ENCODE peak calls at places on chromosomes 7 and 10, in eight cellular contexts. One of them, this sample, is unnamed.

GRCh38 chr7:20331231-20331880 is 656 bp downstream of the ITGB8 start:
- DNase-seq in mammary epithelial cell: no peak
- DNase-seq in posterior vena cava: peak
- DNase-seq in sigmoid colon: peak
- DNase-seq in B cell: peak
- DNase-seq in tibial artery: peak
- DNase-seq in AG09309: no peak
- DNase-seq in left cardiac atrium: peak
- DNase-seq in this sample: peak

GRCh38 chr10:81978238-81978637 is 103.2 kb downstream of the NRG3 start:
- DNase-seq in mammary epithelial cell: peak
- DNase-seq in posterior vena cava: no peak
- DNase-seq in sigmoid colon: no peak
- DNase-seq in B cell: no peak
- DNase-seq in tibial artery: no peak
- DNase-seq in AG09309: no peak
- DNase-seq in left cardiac atrium: no peak
- DNase-seq in this sample: no peak

GRCh38 chr7:106367018-106367420 is 82.2 kb upstream of the NAMPT start:
- DNase-seq in mammary epithelial cell: no peak
- DNase-seq in posterior vena cava: no peak
- DNase-seq in sigmoid colon: no peak
- DNase-seq in B cell: no peak
- DNase-seq in tibial artery: no peak
- DNase-seq in AG09309: no peak
- DNase-seq in left cardiac atrium: no peak
- DNase-seq in this sample: no peak

GRCh38 chr7:19762631-19763030 is 10.8 kb downstream of the TMEM196 start:
- DNase-seq in mammary epithelial cell: no peak
- DNase-seq in posterior vena cava: no peak
- DNase-seq in sigmoid colon: no peak
- DNase-seq in B cell: no peak
- DNase-seq in tibial artery: no peak
- DNase-seq in AG09309: no peak
- DNase-seq in left cardiac atrium: no peak
- DNase-seq in this sample: no peak

GRCh38 chr7:79217468-79217867 is 236.0 kb downstream of the MAGI2 start:
- DNase-seq in mammary epithelial cell: peak
- DNase-seq in posterior vena cava: no peak
- DNase-seq in sigmoid colon: no peak
- DNase-seq in B cell: no peak
- DNase-seq in tibial artery: no peak
- DNase-seq in AG09309: no peak
- DNase-seq in left cardiac atrium: no peak
- DNase-seq in this sample: no peak

GRCh38 chr10:42864575-42864974 is 82.0 kb downstream of the BMS1 start:
- DNase-seq in mammary epithelial cell: peak
- DNase-seq in posterior vena cava: no peak
- DNase-seq in sigmoid colon: no peak
- DNase-seq in B cell: no peak
- DNase-seq in tibial artery: peak
- DNase-seq in AG09309: no peak
- DNase-seq in left cardiac atrium: no peak
- DNase-seq in this sample: no peak

GRCh38 chr7:127056202-127056601 is 196.5 kb downstream of the GRM8 start:
- DNase-seq in mammary epithelial cell: no peak
- DNase-seq in posterior vena cava: no peak
- DNase-seq in sigmoid colon: no peak
- DNase-seq in B cell: no peak
- DNase-seq in tibial artery: no peak
- DNase-seq in AG09309: no peak
- DNase-seq in left cardiac atrium: no peak
- DNase-seq in this sample: no peak

GRCh38 chr7:16345979-16346958 is 75.1 kb downstream of the CRPPA start:
- DNase-seq in mammary epithelial cell: peak
- DNase-seq in posterior vena cava: no peak
- DNase-seq in sigmoid colon: no peak
- DNase-seq in B cell: no peak
- DNase-seq in tibial artery: no peak
- DNase-seq in AG09309: peak
- DNase-seq in left cardiac atrium: no peak
- DNase-seq in this sample: no peak

GRCh38 chr7:139232377-139232717 is 1.3 kb downstream of the UBN2 start:
- DNase-seq in mammary epithelial cell: no peak
- DNase-seq in posterior vena cava: no peak
- DNase-seq in sigmoid colon: no peak
- DNase-seq in B cell: no peak
- DNase-seq in tibial artery: no peak
- DNase-seq in AG09309: no peak
- DNase-seq in left cardiac atrium: no peak
- DNase-seq in this sample: peak

GRCh38 chr7:103447073-103447960 is 1.3 kb upstream of the SLC26A5 start:
- DNase-seq in mammary epithelial cell: peak
- DNase-seq in posterior vena cava: no peak
- DNase-seq in sigmoid colon: no peak
- DNase-seq in B cell: no peak
- DNase-seq in tibial artery: no peak
- DNase-seq in AG09309: no peak
- DNase-seq in left cardiac atrium: no peak
- DNase-seq in this sample: peak

GRCh38 chr10:97444212-97444611 is 1.6 kb downstream of the EXOSC1 start:
- DNase-seq in mammary epithelial cell: no peak
- DNase-seq in posterior vena cava: no peak
- DNase-seq in sigmoid colon: no peak
- DNase-seq in B cell: no peak
- DNase-seq in tibial artery: no peak
- DNase-seq in AG09309: no peak
- DNase-seq in left cardiac atrium: no peak
- DNase-seq in this sample: no peak

GRCh38 chr7:138195207-138195606 is 118.9 kb downstream of the AKR1D1 start:
- DNase-seq in mammary epithelial cell: no peak
- DNase-seq in posterior vena cava: no peak
- DNase-seq in sigmoid colon: no peak
- DNase-seq in B cell: no peak
- DNase-seq in tibial artery: no peak
- DNase-seq in AG09309: no peak
- DNase-seq in left cardiac atrium: no peak
- DNase-seq in this sample: peak

GRCh38 chr7:78417180-78417853 is 618.7 kb downstream of the PHTF2 start:
- DNase-seq in mammary epithelial cell: no peak
- DNase-seq in posterior vena cava: no peak
- DNase-seq in sigmoid colon: no peak
- DNase-seq in B cell: no peak
- DNase-seq in tibial artery: no peak
- DNase-seq in AG09309: no peak
- DNase-seq in left cardiac atrium: no peak
- DNase-seq in this sample: no peak

GRCh38 chr10:1241973-1242935 is 186.1 kb downstream of the WDR37 start:
- DNase-seq in mammary epithelial cell: no peak
- DNase-seq in posterior vena cava: no peak
- DNase-seq in sigmoid colon: no peak
- DNase-seq in B cell: no peak
- DNase-seq in tibial artery: no peak
- DNase-seq in AG09309: no peak
- DNase-seq in left cardiac atrium: no peak
- DNase-seq in this sample: no peak

GRCh38 chr10:96740579-96741281 is 20.4 kb upstream of the PIK3AP1 start:
- DNase-seq in mammary epithelial cell: no peak
- DNase-seq in posterior vena cava: peak
- DNase-seq in sigmoid colon: peak
- DNase-seq in B cell: peak
- DNase-seq in tibial artery: peak
- DNase-seq in AG09309: no peak
- DNase-seq in left cardiac atrium: peak
- DNase-seq in this sample: no peak

GRCh38 chr10:49632406-49633317 is 18.8 kb downstream of the CHAT start:
- DNase-seq in mammary epithelial cell: peak
- DNase-seq in posterior vena cava: peak
- DNase-seq in sigmoid colon: peak
- DNase-seq in B cell: no peak
- DNase-seq in tibial artery: peak
- DNase-seq in AG09309: no peak
- DNase-seq in left cardiac atrium: no peak
- DNase-seq in this sample: no peak

GRCh38 chr10:6543431-6544005 is 36.6 kb downstream of the PRKCQ start:
- DNase-seq in mammary epithelial cell: no peak
- DNase-seq in posterior vena cava: no peak
- DNase-seq in sigmoid colon: no peak
- DNase-seq in B cell: no peak
- DNase-seq in tibial artery: no peak
- DNase-seq in AG09309: no peak
- DNase-seq in left cardiac atrium: no peak
- DNase-seq in this sample: no peak

GRCh38 chr7:156764016-156764669 is 123.6 kb downstream of the RNF32 start:
- DNase-seq in mammary epithelial cell: peak
- DNase-seq in posterior vena cava: peak
- DNase-seq in sigmoid colon: peak
- DNase-seq in B cell: no peak
- DNase-seq in tibial artery: no peak
- DNase-seq in AG09309: peak
- DNase-seq in left cardiac atrium: peak
- DNase-seq in this sample: peak

GRCh38 chr7:23287612-23288011 is 11.5 kb upstream of the MALSU1 start:
- DNase-seq in mammary epithelial cell: no peak
- DNase-seq in posterior vena cava: no peak
- DNase-seq in sigmoid colon: no peak
- DNase-seq in B cell: no peak
- DNase-seq in tibial artery: no peak
- DNase-seq in AG09309: no peak
- DNase-seq in left cardiac atrium: no peak
- DNase-seq in this sample: no peak

GRCh38 chr10:74223755-74224530 is 72.9 kb downstream of the ADK start:
- DNase-seq in mammary epithelial cell: peak
- DNase-seq in posterior vena cava: no peak
- DNase-seq in sigmoid colon: no peak
- DNase-seq in B cell: no peak
- DNase-seq in tibial artery: no peak
- DNase-seq in AG09309: no peak
- DNase-seq in left cardiac atrium: no peak
- DNase-seq in this sample: no peak

GRCh38 chr7:2116903-2117680 is 115.7 kb downstream of the MAD1L1 start:
- DNase-seq in mammary epithelial cell: peak
- DNase-seq in posterior vena cava: no peak
- DNase-seq in sigmoid colon: peak
- DNase-seq in B cell: no peak
- DNase-seq in tibial artery: peak
- DNase-seq in AG09309: no peak
- DNase-seq in left cardiac atrium: peak
- DNase-seq in this sample: peak

GRCh38 chr7:83976302-83976701 is 218.3 kb downstream of the SEMA3A start:
- DNase-seq in mammary epithelial cell: peak
- DNase-seq in posterior vena cava: no peak
- DNase-seq in sigmoid colon: no peak
- DNase-seq in B cell: no peak
- DNase-seq in tibial artery: no peak
- DNase-seq in AG09309: no peak
- DNase-seq in left cardiac atrium: no peak
- DNase-seq in this sample: no peak

GRCh38 chr7:117972606-117973005 is 99.4 kb upstream of the CTTNBP2 start:
- DNase-seq in mammary epithelial cell: no peak
- DNase-seq in posterior vena cava: no peak
- DNase-seq in sigmoid colon: no peak
- DNase-seq in B cell: no peak
- DNase-seq in tibial artery: peak
- DNase-seq in AG09309: no peak
- DNase-seq in left cardiac atrium: no peak
- DNase-seq in this sample: no peak

GRCh38 chr7:131057524-131058065 is 270.1 kb upstream of the MKLN1 start:
- DNase-seq in mammary epithelial cell: no peak
- DNase-seq in posterior vena cava: no peak
- DNase-seq in sigmoid colon: no peak
- DNase-seq in B cell: no peak
- DNase-seq in tibial artery: no peak
- DNase-seq in AG09309: no peak
- DNase-seq in left cardiac atrium: no peak
- DNase-seq in this sample: no peak

GRCh38 chr10:28429573-28430216 is 103.2 kb upstream of the WAC start:
- DNase-seq in mammary epithelial cell: peak
- DNase-seq in posterior vena cava: no peak
- DNase-seq in sigmoid colon: no peak
- DNase-seq in B cell: no peak
- DNase-seq in tibial artery: no peak
- DNase-seq in AG09309: no peak
- DNase-seq in left cardiac atrium: no peak
- DNase-seq in this sample: no peak

GRCh38 chr10:114635101-114635500 is 23.0 kb downstream of the ABLIM1 start:
- DNase-seq in mammary epithelial cell: no peak
- DNase-seq in posterior vena cava: no peak
- DNase-seq in sigmoid colon: no peak
- DNase-seq in B cell: no peak
- DNase-seq in tibial artery: no peak
- DNase-seq in AG09309: no peak
- DNase-seq in left cardiac atrium: no peak
- DNase-seq in this sample: no peak

GRCh38 chr7:52273685-52274610 is 761.5 kb upstream of the POM121L12 start:
- DNase-seq in mammary epithelial cell: no peak
- DNase-seq in posterior vena cava: peak
- DNase-seq in sigmoid colon: no peak
- DNase-seq in B cell: no peak
- DNase-seq in tibial artery: no peak
- DNase-seq in AG09309: no peak
- DNase-seq in left cardiac atrium: peak
- DNase-seq in this sample: no peak

GRCh38 chr7:28068811-28069216 is 111.8 kb downstream of the JAZF1 start:
- DNase-seq in mammary epithelial cell: peak
- DNase-seq in posterior vena cava: no peak
- DNase-seq in sigmoid colon: no peak
- DNase-seq in B cell: no peak
- DNase-seq in tibial artery: no peak
- DNase-seq in AG09309: no peak
- DNase-seq in left cardiac atrium: no peak
- DNase-seq in this sample: no peak

GRCh38 chr10:60281792-60282353 is 107.8 kb downstream of the ANK3 start:
- DNase-seq in mammary epithelial cell: no peak
- DNase-seq in posterior vena cava: no peak
- DNase-seq in sigmoid colon: no peak
- DNase-seq in B cell: no peak
- DNase-seq in tibial artery: no peak
- DNase-seq in AG09309: no peak
- DNase-seq in left cardiac atrium: no peak
- DNase-seq in this sample: no peak

GRCh38 chr7:50068850-50069551 is 24.0 kb downstream of the ZPBP start:
- DNase-seq in mammary epithelial cell: peak
- DNase-seq in posterior vena cava: no peak
- DNase-seq in sigmoid colon: no peak
- DNase-seq in B cell: no peak
- DNase-seq in tibial artery: no peak
- DNase-seq in AG09309: no peak
- DNase-seq in left cardiac atrium: no peak
- DNase-seq in this sample: peak

GRCh38 chr10:122515588-122516231 is 44.8 kb upstream of the DMBT1 start:
- DNase-seq in mammary epithelial cell: peak
- DNase-seq in posterior vena cava: no peak
- DNase-seq in sigmoid colon: no peak
- DNase-seq in B cell: no peak
- DNase-seq in tibial artery: no peak
- DNase-seq in AG09309: no peak
- DNase-seq in left cardiac atrium: no peak
- DNase-seq in this sample: no peak

GRCh38 chr10:11838298-11838852 is 15.2 kb downstream of the PROSER2 start:
- DNase-seq in mammary epithelial cell: peak
- DNase-seq in posterior vena cava: no peak
- DNase-seq in sigmoid colon: peak
- DNase-seq in B cell: no peak
- DNase-seq in tibial artery: no peak
- DNase-seq in AG09309: no peak
- DNase-seq in left cardiac atrium: no peak
- DNase-seq in this sample: peak

GRCh38 chr7:142636751-142637150 is 112.5 kb upstream of the PRSS1 start:
- DNase-seq in mammary epithelial cell: no peak
- DNase-seq in posterior vena cava: no peak
- DNase-seq in sigmoid colon: no peak
- DNase-seq in B cell: no peak
- DNase-seq in tibial artery: no peak
- DNase-seq in AG09309: no peak
- DNase-seq in left cardiac atrium: no peak
- DNase-seq in this sample: no peak

GRCh38 chr7:45654341-45654740 is 80.2 kb downstream of the ADCY1 start:
- DNase-seq in mammary epithelial cell: no peak
- DNase-seq in posterior vena cava: no peak
- DNase-seq in sigmoid colon: no peak
- DNase-seq in B cell: no peak
- DNase-seq in tibial artery: peak
- DNase-seq in AG09309: no peak
- DNase-seq in left cardiac atrium: no peak
- DNase-seq in this sample: no peak